ENCODE peak calls at places on chromosomes 2 and 18, in seven cellular contexts. One of them, this sample, is unnamed.

GRCh38 chr18:48801728-48802542 is 148.8 kb downstream of the SMAD7 start:
- DNase-seq in fibroblast of mammary gland: no peak
- DNase-seq in thyroid gland: peak
- DNase-seq in omental fat pad: peak
- DNase-seq in HEK293T: no peak
- DNase-seq in WERI-Rb-1: peak
- DNase-seq in ELR: no peak
- DNase-seq in this sample: no peak

GRCh38 chr2:179909845-179910734 is 48.7 kb upstream of the ZNF385B start:
- DNase-seq in thyroid gland: no peak
- DNase-seq in HEK293T: no peak
- DNase-seq in WERI-Rb-1: peak
- DNase-seq in omental fat pad: no peak
- DNase-seq in ELR: no peak
- DNase-seq in fibroblast of mammary gland: no peak
- DNase-seq in this sample: peak

GRCh38 chr2:240510513-240511210 is 47.1 kb downstream of the ANKMY1 start:
- DNase-seq in HEK293T: no peak
- DNase-seq in WERI-Rb-1: no peak
- DNase-seq in thyroid gland: no peak
- DNase-seq in ELR: no peak
- DNase-seq in omental fat pad: no peak
- DNase-seq in fibroblast of mammary gland: no peak
- DNase-seq in this sample: no peak

GRCh38 chr18:43714346-43715010 is 437.2 kb upstream of the SYT4 start:
- DNase-seq in omental fat pad: no peak
- DNase-seq in HEK293T: no peak
- DNase-seq in fibroblast of mammary gland: no peak
- DNase-seq in WERI-Rb-1: no peak
- DNase-seq in ELR: no peak
- DNase-seq in thyroid gland: no peak
- DNase-seq in this sample: no peak

GRCh38 chr2:234462218-234462992 is 34.5 kb downstream of the ARL4C start:
- DNase-seq in HEK293T: no peak
- DNase-seq in ELR: no peak
- DNase-seq in thyroid gland: no peak
- DNase-seq in fibroblast of mammary gland: no peak
- DNase-seq in omental fat pad: no peak
- DNase-seq in WERI-Rb-1: no peak
- DNase-seq in this sample: no peak

GRCh38 chr2:177606636-177607035 is 214.1 kb downstream of the AGPS start:
- DNase-seq in ELR: peak
- DNase-seq in HEK293T: peak
- DNase-seq in fibroblast of mammary gland: peak
- DNase-seq in omental fat pad: no peak
- DNase-seq in WERI-Rb-1: peak
- DNase-seq in thyroid gland: no peak
- DNase-seq in this sample: peak

GRCh38 chr2:239292531-239292930 is 108.3 kb downstream of the HDAC4 start:
- DNase-seq in thyroid gland: no peak
- DNase-seq in fibroblast of mammary gland: no peak
- DNase-seq in WERI-Rb-1: no peak
- DNase-seq in ELR: no peak
- DNase-seq in HEK293T: no peak
- DNase-seq in omental fat pad: no peak
- DNase-seq in this sample: no peak

GRCh38 chr2:136378712-136379595 is 261.0 kb upstream of the CXCR4 start:
- DNase-seq in HEK293T: peak
- DNase-seq in omental fat pad: no peak
- DNase-seq in fibroblast of mammary gland: peak
- DNase-seq in WERI-Rb-1: peak
- DNase-seq in thyroid gland: peak
- DNase-seq in ELR: peak
- DNase-seq in this sample: peak

GRCh38 chr18:80105369-80106167 is 3.5 kb upstream of the ADNP2 start:
- DNase-seq in fibroblast of mammary gland: no peak
- DNase-seq in WERI-Rb-1: no peak
- DNase-seq in thyroid gland: no peak
- DNase-seq in omental fat pad: no peak
- DNase-seq in ELR: no peak
- DNase-seq in HEK293T: no peak
- DNase-seq in this sample: no peak

GRCh38 chr2:201559067-201559710 is 84.1 kb downstream of the TMEM237 start:
- DNase-seq in HEK293T: no peak
- DNase-seq in WERI-Rb-1: no peak
- DNase-seq in thyroid gland: no peak
- DNase-seq in ELR: no peak
- DNase-seq in omental fat pad: no peak
- DNase-seq in fibroblast of mammary gland: no peak
- DNase-seq in this sample: peak

GRCh38 chr2:217349251-217349650 is 489.4 kb upstream of the TNP1 start:
- DNase-seq in omental fat pad: no peak
- DNase-seq in HEK293T: no peak
- DNase-seq in fibroblast of mammary gland: no peak
- DNase-seq in thyroid gland: no peak
- DNase-seq in WERI-Rb-1: no peak
- DNase-seq in ELR: no peak
- DNase-seq in this sample: no peak

GRCh38 chr2:98757904-98758421 is 27.0 kb upstream of the MGAT4A start:
- DNase-seq in omental fat pad: no peak
- DNase-seq in fibroblast of mammary gland: peak
- DNase-seq in thyroid gland: peak
- DNase-seq in ELR: peak
- DNase-seq in HEK293T: no peak
- DNase-seq in WERI-Rb-1: no peak
- DNase-seq in this sample: no peak

GRCh38 chr2:26172189-26172865 is 561 bp upstream of the GAREM2 start:
- DNase-seq in HEK293T: peak
- DNase-seq in omental fat pad: no peak
- DNase-seq in WERI-Rb-1: peak
- DNase-seq in fibroblast of mammary gland: no peak
- DNase-seq in thyroid gland: no peak
- DNase-seq in ELR: no peak
- DNase-seq in this sample: peak

GRCh38 chr2:62920070-62920469 is 130.6 kb upstream of the OTX1 start:
- DNase-seq in fibroblast of mammary gland: peak
- DNase-seq in ELR: peak
- DNase-seq in thyroid gland: no peak
- DNase-seq in HEK293T: no peak
- DNase-seq in omental fat pad: no peak
- DNase-seq in WERI-Rb-1: no peak
- DNase-seq in this sample: peak

GRCh38 chr18:42745171-42745570 is 370.3 kb downstream of the RIT2 start:
- DNase-seq in thyroid gland: no peak
- DNase-seq in ELR: no peak
- DNase-seq in HEK293T: no peak
- DNase-seq in WERI-Rb-1: no peak
- DNase-seq in omental fat pad: no peak
- DNase-seq in fibroblast of mammary gland: no peak
- DNase-seq in this sample: no peak

GRCh38 chr2:19632327-19633040 is 269.3 kb downstream of the TTC32 start:
- DNase-seq in omental fat pad: no peak
- DNase-seq in HEK293T: no peak
- DNase-seq in ELR: no peak
- DNase-seq in WERI-Rb-1: no peak
- DNase-seq in fibroblast of mammary gland: peak
- DNase-seq in thyroid gland: peak
- DNase-seq in this sample: no peak

GRCh38 chr2:175001546-175001945 is 3.6 kb downstream of the CHN1 start:
- DNase-seq in ELR: no peak
- DNase-seq in HEK293T: no peak
- DNase-seq in thyroid gland: no peak
- DNase-seq in fibroblast of mammary gland: no peak
- DNase-seq in omental fat pad: no peak
- DNase-seq in WERI-Rb-1: no peak
- DNase-seq in this sample: no peak

GRCh38 chr2:9380702-9381628 is 42.4 kb downstream of the ITGB1BP1 start:
- DNase-seq in HEK293T: no peak
- DNase-seq in omental fat pad: no peak
- DNase-seq in fibroblast of mammary gland: peak
- DNase-seq in WERI-Rb-1: peak
- DNase-seq in ELR: peak
- DNase-seq in thyroid gland: no peak
- DNase-seq in this sample: no peak

GRCh38 chr18:67359868-67360838 is 156.4 kb downstream of the DSEL start:
- DNase-seq in WERI-Rb-1: no peak
- DNase-seq in HEK293T: peak
- DNase-seq in fibroblast of mammary gland: peak
- DNase-seq in ELR: peak
- DNase-seq in thyroid gland: no peak
- DNase-seq in omental fat pad: peak
- DNase-seq in this sample: no peak

GRCh38 chr2:117858336-117858735 is 43.8 kb downstream of the DDX18 start:
- DNase-seq in WERI-Rb-1: no peak
- DNase-seq in fibroblast of mammary gland: no peak
- DNase-seq in HEK293T: no peak
- DNase-seq in thyroid gland: no peak
- DNase-seq in omental fat pad: no peak
- DNase-seq in ELR: peak
- DNase-seq in this sample: no peak

GRCh38 chr2:196925768-196926561 is 542 bp downstream of the PGAP1 start:
- DNase-seq in thyroid gland: peak
- DNase-seq in WERI-Rb-1: peak
- DNase-seq in HEK293T: peak
- DNase-seq in ELR: peak
- DNase-seq in fibroblast of mammary gland: peak
- DNase-seq in omental fat pad: no peak
- DNase-seq in this sample: peak

GRCh38 chr2:86704482-86704971 is 15.6 kb upstream of the RMND5A start:
- DNase-seq in HEK293T: no peak
- DNase-seq in omental fat pad: no peak
- DNase-seq in thyroid gland: no peak
- DNase-seq in fibroblast of mammary gland: peak
- DNase-seq in WERI-Rb-1: no peak
- DNase-seq in ELR: peak
- DNase-seq in this sample: peak

GRCh38 chr2:26904839-26905238 is 56.9 kb downstream of the DPYSL5 start:
- DNase-seq in omental fat pad: no peak
- DNase-seq in WERI-Rb-1: no peak
- DNase-seq in thyroid gland: no peak
- DNase-seq in fibroblast of mammary gland: no peak
- DNase-seq in ELR: no peak
- DNase-seq in HEK293T: no peak
- DNase-seq in this sample: no peak

GRCh38 chr2:113291191-113291590 is 12.5 kb upstream of the PAX8 start:
- DNase-seq in omental fat pad: no peak
- DNase-seq in thyroid gland: peak
- DNase-seq in fibroblast of mammary gland: no peak
- DNase-seq in HEK293T: no peak
- DNase-seq in WERI-Rb-1: no peak
- DNase-seq in ELR: no peak
- DNase-seq in this sample: peak

GRCh38 chr2:234423884-234424283 is 73.0 kb downstream of the ARL4C start:
- DNase-seq in fibroblast of mammary gland: no peak
- DNase-seq in WERI-Rb-1: no peak
- DNase-seq in ELR: no peak
- DNase-seq in thyroid gland: no peak
- DNase-seq in omental fat pad: no peak
- DNase-seq in HEK293T: no peak
- DNase-seq in this sample: no peak

GRCh38 chr2:176642074-176642473 is 372.8 kb downstream of the MTX2 start:
- DNase-seq in fibroblast of mammary gland: peak
- DNase-seq in thyroid gland: no peak
- DNase-seq in HEK293T: no peak
- DNase-seq in omental fat pad: no peak
- DNase-seq in WERI-Rb-1: no peak
- DNase-seq in ELR: peak
- DNase-seq in this sample: no peak

GRCh38 chr2:95317123-95317500 is 20.0 kb downstream of the KCNIP3 start:
- DNase-seq in ELR: no peak
- DNase-seq in omental fat pad: no peak
- DNase-seq in HEK293T: no peak
- DNase-seq in fibroblast of mammary gland: no peak
- DNase-seq in WERI-Rb-1: no peak
- DNase-seq in thyroid gland: no peak
- DNase-seq in this sample: no peak

GRCh38 chr2:217942731-217943335 is 60.0 kb downstream of the TNS1 start:
- DNase-seq in thyroid gland: no peak
- DNase-seq in HEK293T: no peak
- DNase-seq in ELR: no peak
- DNase-seq in fibroblast of mammary gland: no peak
- DNase-seq in omental fat pad: no peak
- DNase-seq in WERI-Rb-1: no peak
- DNase-seq in this sample: no peak

GRCh38 chr2:158094487-158095092 is 7.1 kb upstream of the UPP2 start:
- DNase-seq in omental fat pad: no peak
- DNase-seq in thyroid gland: no peak
- DNase-seq in fibroblast of mammary gland: no peak
- DNase-seq in ELR: no peak
- DNase-seq in WERI-Rb-1: no peak
- DNase-seq in HEK293T: no peak
- DNase-seq in this sample: peak

GRCh38 chr2:25286025-25286400 is 55.7 kb downstream of the DNMT3A start:
- DNase-seq in WERI-Rb-1: no peak
- DNase-seq in fibroblast of mammary gland: no peak
- DNase-seq in ELR: peak
- DNase-seq in thyroid gland: no peak
- DNase-seq in HEK293T: no peak
- DNase-seq in omental fat pad: no peak
- DNase-seq in this sample: no peak

GRCh38 chr2:45191972-45192371 is 182.7 kb upstream of the SIX2 start:
- DNase-seq in ELR: no peak
- DNase-seq in fibroblast of mammary gland: peak
- DNase-seq in WERI-Rb-1: no peak
- DNase-seq in thyroid gland: no peak
- DNase-seq in omental fat pad: no peak
- DNase-seq in HEK293T: no peak
- DNase-seq in this sample: peak

GRCh38 chr2:180015951-180016709 is 9.0 kb upstream of the CWC22 start:
- DNase-seq in HEK293T: no peak
- DNase-seq in WERI-Rb-1: no peak
- DNase-seq in omental fat pad: no peak
- DNase-seq in ELR: peak
- DNase-seq in fibroblast of mammary gland: peak
- DNase-seq in thyroid gland: no peak
- DNase-seq in this sample: no peak

GRCh38 chr2:96907405-96908041 is 37.6 kb upstream of the SEMA4C start:
- DNase-seq in fibroblast of mammary gland: peak
- DNase-seq in thyroid gland: peak
- DNase-seq in HEK293T: no peak
- DNase-seq in WERI-Rb-1: peak
- DNase-seq in omental fat pad: no peak
- DNase-seq in ELR: no peak
- DNase-seq in this sample: peak

GRCh38 chr2:100018312-100018711 is 124.1 kb downstream of the AFF3 start:
- DNase-seq in ELR: no peak
- DNase-seq in omental fat pad: no peak
- DNase-seq in WERI-Rb-1: no peak
- DNase-seq in thyroid gland: no peak
- DNase-seq in fibroblast of mammary gland: no peak
- DNase-seq in HEK293T: no peak
- DNase-seq in this sample: no peak

GRCh38 chr18:60331890-60332289 is 40.7 kb downstream of the MC4R start:
- DNase-seq in ELR: no peak
- DNase-seq in WERI-Rb-1: no peak
- DNase-seq in HEK293T: no peak
- DNase-seq in thyroid gland: no peak
- DNase-seq in omental fat pad: no peak
- DNase-seq in fibroblast of mammary gland: no peak
- DNase-seq in this sample: no peak

GRCh38 chr2:167294031-167294774 is 405.9 kb downstream of the XIRP2 start:
- DNase-seq in WERI-Rb-1: peak
- DNase-seq in HEK293T: peak
- DNase-seq in omental fat pad: no peak
- DNase-seq in ELR: peak
- DNase-seq in fibroblast of mammary gland: peak
- DNase-seq in thyroid gland: peak
- DNase-seq in this sample: peak

GRCh38 chr2:242010567-242011513 is 141.3 kb downstream of the RTP5 start:
- DNase-seq in ELR: peak
- DNase-seq in WERI-Rb-1: no peak
- DNase-seq in thyroid gland: no peak
- DNase-seq in omental fat pad: no peak
- DNase-seq in fibroblast of mammary gland: no peak
- DNase-seq in HEK293T: no peak
- DNase-seq in this sample: no peak

This sample was measured in cardiac muscle cell.